ENCODE peak calls at places on chromosomes 16 and 17, in four cellular contexts. J, E, T and V are unnamed samples.

GRCh38 chr17:3857261-3858105 is 11.4 kb upstream of the NCBP3 start:
- DNase-seq in J (no peak), E (no peak), T (no peak), V (no peak)

GRCh38 chr16:1505073-1505844 is 12.1 kb downstream of the TELO2 start:
- DNase-seq in J (no peak), E (no peak), T (no peak), V (no peak)

GRCh38 chr16:81610144-81610842 is 165.7 kb downstream of the CMIP start:
- DNase-seq in J (no peak), E (no peak), T (peak), V (no peak)

GRCh38 chr17:10215286-10215685 is 16.9 kb upstream of the GAS7 start:
- DNase-seq in J (no peak), E (no peak), T (no peak), V (no peak)

GRCh38 chr17:41527076-41528023 is 758 bp downstream of the KRT19 start:
- DNase-seq in J (no peak), E (no peak), T (no peak), V (no peak)

GRCh38 chr17:53462393-53462811 is 360.3 kb upstream of the KIF2B start:
- DNase-seq in J (no peak), E (no peak), T (no peak), V (no peak)

GRCh38 chr17:15447928-15448579 is 19.4 kb downstream of the CDRT4 start:
- DNase-seq in J (no peak), E (no peak), T (no peak), V (no peak)

GRCh38 chr17:7792611-7793010 is 41.4 kb upstream of the KDM6B start:
- DNase-seq in J (no peak), E (no peak), T (no peak), V (no peak)

GRCh38 chr17:60766778-60767190 is 89.1 kb downstream of the BCAS3 start:
- DNase-seq in J (no peak), E (no peak), T (no peak), V (no peak)

GRCh38 chr16:22977294-22977697 is 163.3 kb downstream of the HS3ST2 start:
- DNase-seq in J (no peak), E (no peak), T (no peak), V (no peak)

GRCh38 chr17:9829343-9829742 is 3.6 kb downstream of the GLP2R start:
- DNase-seq in J (no peak), E (no peak), T (no peak), V (no peak)

GRCh38 chr16:8675183-8676159 is 1.1 kb downstream of the ABAT start:
- DNase-seq in J (peak), E (peak), T (no peak), V (no peak)

GRCh38 chr17:68057531-68057952 is 22.0 kb downstream of the KPNA2 start:
- DNase-seq in J (peak), E (no peak), T (peak), V (peak)

GRCh38 chr17:76529643-76530488 is 7.6 kb downstream of the CYGB start:
- DNase-seq in J (no peak), E (no peak), T (peak), V (no peak)

GRCh38 chr16:53457670-53458069 is 23.4 kb downstream of the RBL2 start:
- DNase-seq in J (peak), E (peak), T (no peak), V (no peak)

GRCh38 chr16:50372611-50373344 is 4.0 kb upstream of the BRD7 start:
- DNase-seq in J (no peak), E (no peak), T (peak), V (peak)

GRCh38 chr17:82153745-82154375 is 55.8 kb upstream of the FASN start:
- DNase-seq in J (peak), E (peak), T (peak), V (peak)

GRCh38 chr17:27586203-27586701 is 44.7 kb upstream of the LGALS9 start:
- DNase-seq in J (no peak), E (no peak), T (no peak), V (no peak)

GRCh38 chr16:57708168-57708567 is 13.6 kb downstream of the DRC7 start:
- DNase-seq in J (no peak), E (no peak), T (peak), V (no peak)

GRCh38 chr16:81335669-81336068 is 20.9 kb downstream of the GAN start:
- DNase-seq in J (peak), E (peak), T (no peak), V (no peak)